ENCODE peak calls at places on chromosomes 7 and 10, in ten cellular contexts. Z is heart left ventricle, S is PC-3, T is H1, Q is epithelial cell of esophagus, M is fibroblast of mammary gland, X is NT2/D1, C is breast epithelium, I is brain microvascular endothelial cell, J is left lung. E is an unnamed sample.

GRCh38 chr7:114979388-114979787 is 57.5 kb downstream of the MDFIC start:
- DNase-seq in Z (no peak), S (peak; percentile 83), T (no peak), Q (peak; percentile 66), M (peak; percentile 58), X (no peak), C (no peak), I (peak; percentile 37), J (no peak), E (no peak)

GRCh38 chr7:18399624-18400235 is 95.8 kb upstream of the HDAC9 start:
- DNase-seq in Z (no peak), S (peak; percentile 13), T (no peak), Q (no peak), M (no peak), X (no peak), C (no peak), I (no peak), J (no peak), E (no peak)

GRCh38 chr10:2913531-2913930 is 153.8 kb upstream of the PFKP start:
- DNase-seq in Z (no peak), S (no peak), T (no peak), Q (no peak), M (no peak), X (no peak), C (no peak), I (no peak), J (no peak), E (no peak)

GRCh38 chr7:33743594-33743993 is 161.7 kb upstream of the BMPER start:
- DNase-seq in Z (no peak), S (peak; percentile 21), T (no peak), Q (peak; percentile 98), M (peak; percentile 93), X (no peak), C (no peak), I (peak; percentile 77), J (no peak), E (no peak)

GRCh38 chr7:29879609-29880008 is 73.3 kb downstream of the WIPF3 start:
- DNase-seq in Z (no peak), S (peak; percentile 35), T (no peak), Q (peak; percentile 18), M (peak; percentile 83), X (no peak), C (no peak), I (peak; percentile 64), J (no peak), E (no peak)

GRCh38 chr7:133274265-133274664 is 21.4 kb downstream of the EXOC4 start:
- DNase-seq in Z (no peak), S (no peak), T (no peak), Q (no peak), M (no peak), X (no peak), C (no peak), I (no peak), J (no peak), E (no peak)

GRCh38 chr7:88391247-88391646 is 84.6 kb upstream of the STEAP4 start:
- DNase-seq in Z (no peak), S (peak; percentile 48), T (no peak), Q (no peak), M (no peak), X (no peak), C (no peak), I (no peak), J (no peak), E (no peak)

GRCh38 chr10:128180843-128181242 is 54.6 kb upstream of the MKI67 start:
- DNase-seq in Z (no peak), S (no peak), T (no peak), Q (no peak), M (no peak), X (no peak), C (no peak), I (no peak), J (no peak), E (no peak)

GRCh38 chr10:72056113-72056512 is 32.2 kb downstream of the SPOCK2 start:
- DNase-seq in Z (no peak), S (no peak), T (no peak), Q (no peak), M (no peak), X (no peak), C (no peak), I (no peak), J (no peak), E (no peak)

GRCh38 chr10:104197364-104197763 is 34.8 kb downstream of the CFAP43 start:
- DNase-seq in Z (no peak), S (peak; percentile 73), T (no peak), Q (peak; percentile 71), M (no peak), X (no peak), C (no peak), I (no peak), J (no peak), E (no peak)

GRCh38 chr10:45464958-45465567 is 91.0 kb downstream of the ALOX5 start:
- DNase-seq in Z (peak; percentile 86), S (peak; percentile 81), T (peak; percentile 86), Q (peak; percentile 71), M (peak; percentile 65), X (peak; percentile 27), C (peak; percentile 80), I (peak; percentile 62), J (peak; percentile 93), E (peak; percentile 85)

GRCh38 chr10:33125522-33125921 is 167.5 kb upstream of the ITGB1 start:
- DNase-seq in Z (no peak), S (peak; percentile 66), T (no peak), Q (peak; percentile 53), M (no peak), X (no peak), C (no peak), I (no peak), J (no peak), E (no peak)

GRCh38 chr10:132329565-132330485 is 2.2 kb upstream of the LRRC27 start:
- DNase-seq in Z (no peak), S (peak; percentile 75), T (no peak), Q (peak; percentile 11), M (peak; percentile 63), X (no peak), C (no peak), I (peak; percentile 52), J (no peak), E (peak; percentile 30)
- H3K4me3 ChIP-seq in Z (peak overlapping the region; percentile 76), S (peak overlapping the region; percentile 98), T (peak overlapping the region; percentile 19), Q (peak overlapping the region; percentile 92), M (peak overlapping the region; percentile 99), X (peak overlapping the region; percentile 91), C (peak overlapping the region; percentile 74), I (peak overlapping the region; percentile 91), J (no peak overlapping the region), E (no peak overlapping the region)

GRCh38 chr10:88241501-88241900 is 341.6 kb downstream of the RNLS start:
- DNase-seq in Z (no peak), S (no peak), T (no peak), Q (no peak), M (no peak), X (no peak), C (no peak), I (no peak), J (no peak), E (no peak)

GRCh38 chr10:88243847-88244730 is 339.0 kb downstream of the RNLS start:
- DNase-seq in Z (peak; percentile 84), S (no peak), T (no peak), Q (no peak), M (peak; percentile 79), X (no peak), C (no peak), I (peak; percentile 62), J (peak; percentile 51), E (peak; percentile 72)

GRCh38 chr10:88244781-88245350 is 338.3 kb downstream of the RNLS start:
- DNase-seq in Z (no peak), S (no peak), T (no peak), Q (no peak), M (no peak), X (no peak), C (no peak), I (no peak), J (no peak), E (no peak)

GRCh38 chr10:88245974-88246511 is 337.1 kb downstream of the RNLS start:
- DNase-seq in Z (no peak), S (no peak), T (no peak), Q (no peak), M (peak; percentile 76), X (no peak), C (no peak), I (peak; percentile 29), J (no peak), E (no peak)

DNA sequence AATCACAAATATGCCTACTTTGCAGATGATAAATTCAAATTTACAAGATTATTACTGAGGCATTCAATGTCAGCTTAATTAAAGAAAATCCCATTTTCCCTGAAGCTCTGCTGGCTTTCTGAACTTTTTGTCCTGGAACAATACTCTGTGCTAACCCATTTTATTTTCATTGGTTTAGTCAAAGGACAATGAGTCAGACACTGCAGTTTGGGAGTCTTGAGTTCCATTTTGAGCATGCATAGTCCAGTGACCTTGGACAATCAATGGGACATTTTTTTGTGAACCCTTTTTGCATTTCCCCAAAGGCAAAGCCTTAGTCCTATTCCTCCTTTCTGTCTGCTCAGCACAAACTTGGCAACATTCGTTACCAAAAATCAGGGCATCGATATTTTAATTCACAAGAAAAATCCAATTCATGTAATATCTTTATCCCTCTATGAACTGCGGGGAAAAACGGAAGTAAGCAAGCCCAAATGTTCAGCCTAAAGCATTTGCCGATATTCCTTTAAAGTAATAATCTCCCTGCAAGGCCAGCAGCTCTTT is 339.8 kb downstream of the RNLS start:
- DNase-seq in Z (no peak), S (no peak), T (no peak), Q (no peak), M (peak; percentile 57), X (no peak), C (no peak), I (no peak), J (no peak), E (no peak)
- H3K4me3 ChIP-seq in Z (peak overlapping the region; percentile 36), S (no peak overlapping the region), T (no peak overlapping the region), Q (no peak overlapping the region), M (no peak overlapping the region), X (no peak overlapping the region), C (no peak overlapping the region), I (no peak overlapping the region), J (no peak overlapping the region), E (no peak overlapping the region)

DNA sequence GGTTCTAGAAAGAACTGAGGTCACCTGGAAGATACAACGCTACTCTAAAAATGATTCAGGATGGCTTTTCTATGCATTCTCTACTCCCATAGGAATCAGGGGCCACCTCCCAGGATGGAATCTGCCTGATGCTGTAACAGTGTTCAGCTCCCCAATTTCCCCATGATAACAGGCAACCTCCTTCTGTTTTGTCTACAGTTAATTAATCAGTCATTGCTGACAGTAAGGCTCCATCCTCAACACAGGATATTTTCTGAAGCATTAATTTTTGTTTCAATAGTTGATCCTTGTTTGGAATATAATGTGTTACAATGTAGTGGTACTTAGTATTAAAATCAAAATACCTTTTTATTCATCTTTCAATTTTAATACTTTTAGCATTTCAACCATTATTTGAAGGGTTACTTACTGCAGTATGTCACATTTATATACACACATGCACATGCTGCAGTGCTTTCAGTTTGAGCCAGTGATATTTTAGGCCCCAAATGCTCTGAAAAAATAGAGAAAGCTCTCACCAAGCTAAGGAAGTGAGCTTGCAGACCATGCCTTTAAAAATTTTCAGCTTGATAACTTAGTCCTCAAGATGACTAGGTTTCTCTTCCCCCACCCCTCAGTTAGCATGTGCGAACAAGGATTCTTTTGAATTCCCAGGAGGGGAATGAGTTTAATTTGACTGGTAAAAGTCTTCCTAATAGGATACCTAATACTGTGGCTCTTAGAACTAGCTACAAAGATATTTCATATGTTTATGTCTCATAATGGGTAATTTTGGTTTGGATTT is 592 bp upstream of the PIK3CG start:
- DNase-seq in Z (no peak), S (no peak), T (no peak), Q (no peak), M (no peak), X (no peak), C (no peak), I (no peak), J (no peak), E (no peak)
- H3K4me3 ChIP-seq in Z (peak overlapping the region; percentile 57), S (no peak overlapping the region), T (no peak overlapping the region), Q (no peak overlapping the region), M (no peak overlapping the region), X (no peak overlapping the region), C (peak overlapping the region; percentile 38), I (no peak overlapping the region), J (peak overlapping the region; percentile 3), E (no peak overlapping the region)

GRCh38 chr10:6140141-6140841 is 51.5 kb downstream of the RBM17 start:
- DNase-seq in Z (no peak), S (no peak), T (no peak), Q (no peak), M (no peak), X (no peak), C (no peak), I (no peak), J (peak; percentile 86), E (peak; percentile 59)
- H3K4me3 ChIP-seq in Z (no peak overlapping the region), S (no peak overlapping the region), T (no peak overlapping the region), Q (no peak overlapping the region), M (no peak overlapping the region), X (no peak overlapping the region), C (no peak overlapping the region), I (no peak overlapping the region), J (no peak overlapping the region), E (no peak overlapping the region)